ENCODE peak calls at places on chromosomes 12 and 14, in seven cellular contexts. G is cardiac fibroblast, L is GM23338, K is esophagus squamous epithelium, I is AG10803, T is HFF-Myc, Y is WTC11. Q is an unnamed sample.

GRCh38 chr14:56120091-56120632 is 2.0 kb downstream of the PELI2 start:
- DNase-seq in G (peak), L (no peak), K (no peak), I (peak), T (no peak), Y (no peak), Q (no peak)

GRCh38 chr14:70856851-70857498 is 47.7 kb upstream of the MAP3K9 start:
- DNase-seq in G (peak), L (no peak), K (no peak), I (peak), T (peak), Y (no peak), Q (no peak)

GRCh38 chr14:75310295-75311059 is 31.8 kb downstream of the FOS start:
- DNase-seq in G (peak), L (peak), K (no peak), I (peak), T (no peak), Y (peak), Q (no peak)

GRCh38 chr12:98869886-98870285 is 224.8 kb downstream of the APAF1 start:
- DNase-seq in G (no peak), L (no peak), K (no peak), I (no peak), T (no peak), Y (no peak), Q (no peak)

GRCh38 chr12:69348162-69348938 is at the start of gene LYZ:
- DNase-seq in G (no peak), L (peak), K (no peak), I (no peak), T (no peak), Y (no peak), Q (no peak)

GRCh38 chr12:13293086-13293485 is 96.6 kb downstream of the EMP1 start:
- DNase-seq in G (no peak), L (no peak), K (no peak), I (peak), T (no peak), Y (no peak), Q (no peak)

GRCh38 chr12:114760151-114760877 is 76.3 kb upstream of the TBX3 start:
- DNase-seq in G (no peak), L (no peak), K (no peak), I (no peak), T (no peak), Y (no peak), Q (no peak)

GRCh38 chr12:4908694-4909396 is 860 bp upstream of the KCNA1 start:
- DNase-seq in G (no peak), L (peak), K (no peak), I (no peak), T (no peak), Y (peak), Q (peak)

GRCh38 chr14:23398348-23398747 is 9.7 kb downstream of the MYH6 start:
- DNase-seq in G (no peak), L (no peak), K (no peak), I (no peak), T (no peak), Y (no peak), Q (no peak)

GRCh38 chr12:104930388-104931326 is 27.4 kb downstream of the SLC41A2 start:
- DNase-seq in G (no peak), L (no peak), K (no peak), I (peak), T (no peak), Y (no peak), Q (no peak)

GRCh38 chr14:38311655-38312054 is 55.8 kb upstream of the CLEC14A start:
- DNase-seq in G (no peak), L (no peak), K (no peak), I (peak), T (no peak), Y (no peak), Q (no peak)

GRCh38 chr12:47899466-47899865 is 5.3 kb downstream of the VDR start:
- DNase-seq in G (no peak), L (no peak), K (no peak), I (no peak), T (no peak), Y (no peak), Q (no peak)

GRCh38 chr12:47900101-47900479 is 4.7 kb downstream of the VDR start:
- DNase-seq in G (no peak), L (no peak), K (no peak), I (no peak), T (no peak), Y (no peak), Q (no peak)

GRCh38 chr12:47901285-47902093 is 3.3 kb downstream of the VDR start:
- DNase-seq in G (no peak), L (no peak), K (no peak), I (no peak), T (no peak), Y (no peak), Q (no peak)

GRCh38 chr12:47902131-47902639 is 2.6 kb downstream of the VDR start:
- DNase-seq in G (no peak), L (no peak), K (no peak), I (no peak), T (no peak), Y (no peak), Q (no peak)

GRCh38 chr12:47900480-47901129 is 4.2 kb downstream of the VDR start:
- DNase-seq in G (no peak), L (peak), K (no peak), I (peak), T (no peak), Y (peak), Q (no peak)
- TF ChIP-seq CTCF in G (no peak), L (peak), K (no peak), I (peak), T (no peak), Y (no peak), Q (peak)

DNA sequence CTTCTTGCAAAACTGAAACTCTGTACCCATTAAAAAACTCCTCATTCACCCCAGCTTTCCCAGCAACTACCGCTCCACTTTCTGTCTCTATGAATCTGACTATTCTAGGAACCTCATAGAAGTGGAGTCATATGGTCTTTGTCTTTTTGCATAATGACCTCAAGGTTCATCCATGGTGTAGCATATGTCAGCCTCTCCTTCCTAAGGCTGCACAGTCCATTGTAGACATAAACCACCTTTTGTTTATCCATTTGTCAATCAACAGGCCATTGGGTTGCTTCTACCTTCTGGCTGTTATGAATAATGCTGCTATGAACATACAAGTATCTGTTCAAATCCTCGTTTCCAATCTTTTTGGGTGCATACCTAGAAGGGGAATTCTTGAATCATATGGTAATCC is 21.1 kb downstream of the NT5DC3 start:
- DNase-seq in G (no peak), L (no peak), K (no peak), I (no peak), T (no peak), Y (no peak), Q (no peak)
- TF ChIP-seq CTCF in G (no peak), L (no peak), K (no peak), I (no peak), T (no peak), Y (no peak), Q (no peak)

GRCh38 chr12:8499616-8500015 is 13.7 kb upstream of the CLEC4D start:
- DNase-seq in G (no peak), L (peak), K (no peak), I (no peak), T (no peak), Y (no peak), Q (no peak)
- TF ChIP-seq CTCF in G (no peak), L (peak), K (no peak), I (no peak), T (no peak), Y (no peak), Q (peak)

GRCh38 chr12:59084758-59085383 is 164.6 kb upstream of the LRIG3 start:
- DNase-seq in G (peak), L (peak), K (no peak), I (peak), T (peak), Y (peak), Q (peak)
- TF ChIP-seq CTCF in G (no peak), L (no peak), K (no peak), I (peak), T (peak), Y (no peak), Q (no peak)

GRCh38 chr12:124231980-124232653 is 62.8 kb upstream of the RFLNA start:
- DNase-seq in G (no peak), L (no peak), K (no peak), I (no peak), T (no peak), Y (no peak), Q (peak)

GRCh38 chr12:124233846-124234620 is 60.9 kb upstream of the RFLNA start:
- DNase-seq in G (peak), L (no peak), K (no peak), I (peak), T (no peak), Y (no peak), Q (no peak)

GRCh38 chr12:124233041-124233836 is 61.7 kb upstream of the RFLNA start:
- DNase-seq in G (peak), L (no peak), K (no peak), I (peak), T (peak), Y (no peak), Q (no peak)

GRCh38 chr12:124230789-124231188 is 64.1 kb upstream of the RFLNA start:
- DNase-seq in G (no peak), L (no peak), K (no peak), I (no peak), T (no peak), Y (no peak), Q (no peak)

DNA sequence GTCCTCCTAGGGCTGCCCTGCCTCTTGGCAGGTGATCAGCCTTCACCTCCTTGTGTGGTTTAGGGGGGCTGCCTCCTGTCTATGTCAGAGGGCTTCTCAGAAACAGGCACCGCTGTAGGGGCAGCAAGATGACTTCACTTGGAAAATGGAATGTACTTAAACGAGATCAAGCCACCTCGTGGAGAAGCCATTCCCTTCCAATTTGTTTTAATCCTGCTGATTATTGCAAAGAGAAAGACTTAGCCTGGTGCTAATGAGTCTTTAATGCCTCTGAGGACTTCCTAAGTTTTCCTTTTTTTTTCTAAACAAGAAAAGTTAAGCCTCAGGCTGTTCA is 62.3 kb upstream of the RFLNA start:
- DNase-seq in G (peak), L (no peak), K (no peak), I (no peak), T (no peak), Y (no peak), Q (no peak)
- TF ChIP-seq CTCF in G (no peak), L (no peak), K (no peak), I (no peak), T (no peak), Y (no peak), Q (no peak)

DNA sequence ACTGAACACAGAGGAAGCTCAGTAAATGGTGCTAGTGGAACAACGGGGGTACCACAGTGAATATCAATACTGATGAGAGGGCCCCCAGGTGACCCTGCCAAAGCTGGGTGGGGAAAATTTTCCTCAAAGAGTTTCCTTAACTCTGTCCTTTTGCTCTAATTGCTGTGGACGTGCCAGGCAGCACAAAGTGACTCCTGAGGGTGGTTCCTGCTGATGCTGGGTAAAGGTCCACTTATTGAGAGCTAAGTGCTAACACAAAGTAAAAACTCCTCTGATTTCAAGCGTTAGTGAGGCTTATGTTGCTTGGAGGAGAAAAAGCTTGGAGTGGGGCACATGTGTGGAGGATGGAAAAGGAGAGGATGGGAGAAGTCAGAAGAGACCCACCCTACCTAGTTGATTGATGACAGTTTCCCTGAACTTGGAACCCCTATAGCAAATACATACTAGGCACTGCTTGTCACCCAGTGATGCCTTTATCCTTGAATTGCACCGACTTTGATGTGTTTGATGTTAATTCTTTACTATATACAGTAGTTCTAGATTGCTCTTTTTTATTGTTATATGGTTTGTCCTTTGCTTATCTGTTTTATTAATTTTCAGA is 10.1 kb upstream of the SLC11A2 start:
- DNase-seq in G (no peak), L (no peak), K (no peak), I (no peak), T (no peak), Y (no peak), Q (no peak)
- TF ChIP-seq CTCF in G (no peak), L (no peak), K (no peak), I (no peak), T (no peak), Y (no peak), Q (no peak)

DNA sequence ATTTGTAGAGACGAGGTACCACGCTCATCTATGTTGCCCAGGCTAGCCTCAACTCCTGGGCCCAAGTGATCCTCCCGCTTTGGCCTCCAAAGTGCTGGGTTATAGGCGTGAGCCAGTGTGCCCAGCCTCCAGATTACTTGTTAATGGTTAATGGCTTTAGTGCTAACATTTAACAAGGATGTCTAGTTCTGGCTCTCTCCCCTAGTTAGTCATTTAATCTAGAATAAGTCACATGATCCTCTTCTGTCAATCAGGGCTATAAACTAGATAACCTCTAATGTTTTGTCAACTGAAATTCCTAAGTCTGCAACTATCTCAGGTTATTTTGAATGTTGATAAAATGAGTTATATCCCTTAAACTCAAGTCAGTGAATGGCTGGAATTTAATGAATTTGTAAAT is 15.7 kb downstream of the ACTR6 start:
- DNase-seq in G (no peak), L (no peak), K (no peak), I (no peak), T (no peak), Y (no peak), Q (no peak)
- TF ChIP-seq CTCF in G (no peak), L (no peak), K (no peak), I (no peak), T (no peak), Y (no peak), Q (no peak)

GRCh38 chr12:125104978-125105377 is 39.7 kb downstream of the AACS start:
- DNase-seq in G (no peak), L (no peak), K (no peak), I (no peak), T (no peak), Y (no peak), Q (no peak)
- TF ChIP-seq CTCF in G (no peak), L (no peak), K (no peak), I (no peak), T (no peak), Y (no peak), Q (no peak)

GRCh38 chr12:63416788-63417187 is 251.5 kb downstream of the DPY19L2 start:
- DNase-seq in G (no peak), L (no peak), K (no peak), I (no peak), T (no peak), Y (no peak), Q (no peak)

GRCh38 chr12:63419119-63419518 is 249.2 kb downstream of the DPY19L2 start:
- DNase-seq in G (no peak), L (peak), K (no peak), I (no peak), T (no peak), Y (no peak), Q (no peak)

GRCh38 chr12:63415357-63415756 is 252.9 kb downstream of the DPY19L2 start:
- DNase-seq in G (no peak), L (no peak), K (no peak), I (no peak), T (no peak), Y (no peak), Q (no peak)

GRCh38 chr12:63423839-63424238 is 244.5 kb downstream of the DPY19L2 start:
- DNase-seq in G (no peak), L (no peak), K (no peak), I (no peak), T (no peak), Y (no peak), Q (no peak)

DNA sequence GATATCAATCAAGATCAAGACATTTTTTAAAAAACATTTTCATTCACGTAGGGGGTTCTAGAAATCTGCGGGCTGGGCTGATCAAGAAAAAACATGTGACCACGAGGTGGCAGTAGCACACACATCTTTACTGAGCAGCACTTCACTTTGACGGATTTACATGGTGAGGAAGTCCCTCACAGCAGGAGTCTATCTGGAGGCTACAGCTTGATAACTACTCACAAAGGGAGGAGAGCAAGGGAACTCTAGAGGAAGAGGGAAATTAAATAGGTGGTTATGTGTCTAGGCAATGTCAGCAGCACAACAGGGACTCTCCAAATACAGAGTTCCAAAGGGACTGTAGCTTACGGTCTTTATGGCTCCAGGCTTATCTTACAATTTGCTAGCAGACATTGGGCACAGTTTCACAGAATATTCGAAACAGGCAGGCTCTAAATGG is 248.1 kb downstream of the DPY19L2 start:
- DNase-seq in G (peak), L (peak), K (no peak), I (peak), T (peak), Y (peak), Q (no peak)
- TF ChIP-seq CTCF in G (peak), L (peak), K (peak), I (peak), T (peak), Y (peak), Q (peak)

DNA sequence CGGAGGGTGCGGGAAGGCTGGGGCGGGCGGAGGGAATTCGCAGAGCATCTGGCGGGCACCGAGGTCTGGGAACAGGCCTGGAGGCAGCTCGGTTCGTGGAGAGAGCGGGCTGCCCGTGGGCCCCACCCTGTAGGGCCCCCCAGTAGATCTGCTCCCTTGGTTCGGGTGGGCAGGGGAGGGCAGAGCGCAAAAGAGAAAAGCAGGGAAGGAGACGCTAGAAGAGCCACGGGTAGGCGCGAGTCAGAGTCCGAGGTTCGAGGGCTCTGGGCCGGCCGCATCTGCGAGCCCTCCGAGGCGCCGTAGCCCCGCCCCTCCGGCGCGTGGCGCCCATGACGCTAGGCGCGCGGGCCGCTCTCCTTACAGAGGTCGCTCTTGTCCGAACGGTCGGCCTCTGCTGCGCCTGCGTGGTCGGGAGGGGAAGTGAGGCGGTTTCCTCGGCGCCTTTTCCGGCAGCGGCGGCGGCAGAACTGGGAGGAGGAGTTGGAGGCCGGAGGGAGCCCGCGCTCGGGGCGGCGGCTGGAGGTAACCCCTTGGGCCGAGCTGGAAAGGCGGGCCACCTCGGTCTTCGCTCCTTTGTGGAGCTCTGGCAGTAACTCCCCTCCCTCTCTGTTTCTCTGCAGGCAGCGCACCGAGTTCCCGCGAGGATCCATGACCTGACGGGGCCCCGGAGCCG is at the start of gene ARF6:
- DNase-seq in G (peak), L (peak), K (peak), I (peak), T (peak), Y (peak), Q (peak)
- TF ChIP-seq CTCF in G (no peak), L (peak), K (no peak), I (no peak), T (no peak), Y (no peak), Q (no peak)